ENCODE peak calls at places on chromosome 4, in nine cellular contexts. One of them, this sample, is unnamed.

GRCh38 chr4:56410247-56410646 is 23.0 kb upstream of the AASDH start:
- DNase-seq in uterus: peak; percentile 50
- DNase-seq in naive thymus-derived CD4-positive, alpha-beta T cell: no peak
- DNase-seq in cerebellum: peak; percentile 90
- DNase-seq in posterior vena cava: no peak
- DNase-seq in COLO829: peak; percentile 99
- DNase-seq in pancreas: no peak
- DNase-seq in A172: peak; percentile 84
- DNase-seq in neural crest cell: no peak
- DNase-seq in this sample: peak; percentile 99

GRCh38 chr4:120869511-120870278 is 52.8 kb downstream of the PRDM5 start:
- DNase-seq in uterus: no peak
- DNase-seq in naive thymus-derived CD4-positive, alpha-beta T cell: no peak
- DNase-seq in cerebellum: no peak
- DNase-seq in posterior vena cava: no peak
- DNase-seq in COLO829: no peak
- DNase-seq in pancreas: no peak
- DNase-seq in A172: no peak
- DNase-seq in neural crest cell: no peak
- DNase-seq in this sample: peak; percentile 14

GRCh38 chr4:76764251-76764650 is 133.7 kb downstream of the SOWAHB start:
- DNase-seq in uterus: no peak
- DNase-seq in naive thymus-derived CD4-positive, alpha-beta T cell: no peak
- DNase-seq in cerebellum: no peak
- DNase-seq in posterior vena cava: no peak
- DNase-seq in COLO829: peak; percentile 78
- DNase-seq in pancreas: no peak
- DNase-seq in A172: peak; percentile 57
- DNase-seq in neural crest cell: no peak
- DNase-seq in this sample: no peak

GRCh38 chr4:94533405-94534223 is 81.9 kb downstream of the PDLIM5 start:
- DNase-seq in uterus: no peak
- DNase-seq in naive thymus-derived CD4-positive, alpha-beta T cell: no peak
- DNase-seq in cerebellum: no peak
- DNase-seq in posterior vena cava: no peak
- DNase-seq in COLO829: no peak
- DNase-seq in pancreas: no peak
- DNase-seq in A172: no peak
- DNase-seq in neural crest cell: no peak
- DNase-seq in this sample: no peak

GRCh38 chr4:108080752-108081151 is 88.0 kb downstream of the LEF1 start:
- DNase-seq in uterus: no peak
- DNase-seq in naive thymus-derived CD4-positive, alpha-beta T cell: peak; percentile 21
- DNase-seq in cerebellum: no peak
- DNase-seq in posterior vena cava: no peak
- DNase-seq in COLO829: no peak
- DNase-seq in pancreas: no peak
- DNase-seq in A172: no peak
- DNase-seq in neural crest cell: no peak
- DNase-seq in this sample: no peak

GRCh38 chr4:82753238-82753637 is 45.4 kb downstream of the SCD5 start:
- DNase-seq in uterus: no peak
- DNase-seq in naive thymus-derived CD4-positive, alpha-beta T cell: no peak
- DNase-seq in cerebellum: no peak
- DNase-seq in posterior vena cava: no peak
- DNase-seq in COLO829: no peak
- DNase-seq in pancreas: no peak
- DNase-seq in A172: no peak
- DNase-seq in neural crest cell: no peak
- DNase-seq in this sample: no peak

GRCh38 chr4:138868562-138868961 is 147.0 kb upstream of the NOCT start:
- DNase-seq in uterus: peak; percentile 48
- DNase-seq in naive thymus-derived CD4-positive, alpha-beta T cell: no peak
- DNase-seq in cerebellum: no peak
- DNase-seq in posterior vena cava: no peak
- DNase-seq in COLO829: no peak
- DNase-seq in pancreas: no peak
- DNase-seq in A172: no peak
- DNase-seq in neural crest cell: no peak
- DNase-seq in this sample: no peak

GRCh38 chr4:19971829-19972228 is 279.9 kb upstream of the SLIT2 start:
- DNase-seq in uterus: no peak
- DNase-seq in naive thymus-derived CD4-positive, alpha-beta T cell: no peak
- DNase-seq in cerebellum: no peak
- DNase-seq in posterior vena cava: no peak
- DNase-seq in COLO829: no peak
- DNase-seq in pancreas: no peak
- DNase-seq in A172: peak; percentile 67
- DNase-seq in neural crest cell: no peak
- DNase-seq in this sample: no peak

GRCh38 chr4:2009651-2010233 is 968 bp upstream of the NELFA start:
- DNase-seq in uterus: no peak
- DNase-seq in naive thymus-derived CD4-positive, alpha-beta T cell: peak; percentile 46
- DNase-seq in cerebellum: peak; percentile 43
- DNase-seq in posterior vena cava: peak; percentile 85
- DNase-seq in COLO829: peak; percentile 58
- DNase-seq in pancreas: peak; percentile 82
- DNase-seq in A172: peak; percentile 36
- DNase-seq in neural crest cell: peak; percentile 64
- DNase-seq in this sample: peak; percentile 21

GRCh38 chr4:137253949-137254348 is 278.3 kb downstream of the PCDH18 start:
- DNase-seq in uterus: no peak
- DNase-seq in naive thymus-derived CD4-positive, alpha-beta T cell: no peak
- DNase-seq in cerebellum: no peak
- DNase-seq in posterior vena cava: no peak
- DNase-seq in COLO829: no peak
- DNase-seq in pancreas: no peak
- DNase-seq in A172: peak; percentile 8
- DNase-seq in neural crest cell: no peak
- DNase-seq in this sample: peak; percentile 22

GRCh38 chr4:36399762-36400353 is 118.4 kb downstream of the DTHD1 start:
- DNase-seq in uterus: no peak
- DNase-seq in naive thymus-derived CD4-positive, alpha-beta T cell: no peak
- DNase-seq in cerebellum: no peak
- DNase-seq in posterior vena cava: no peak
- DNase-seq in COLO829: no peak
- DNase-seq in pancreas: no peak
- DNase-seq in A172: peak; percentile 39
- DNase-seq in neural crest cell: peak; percentile 26
- DNase-seq in this sample: no peak

GRCh38 chr4:86831262-86832090 is 17.7 kb downstream of the SLC10A6 start:
- DNase-seq in uterus: peak; percentile 47
- DNase-seq in naive thymus-derived CD4-positive, alpha-beta T cell: no peak
- DNase-seq in cerebellum: no peak
- DNase-seq in posterior vena cava: no peak
- DNase-seq in COLO829: peak; percentile 45
- DNase-seq in pancreas: no peak
- DNase-seq in A172: peak; percentile 65
- DNase-seq in neural crest cell: no peak
- DNase-seq in this sample: peak; percentile 74

GRCh38 chr4:130210871-130211270 is 1114.9 kb downstream of the C4orf33 start:
- DNase-seq in uterus: no peak
- DNase-seq in naive thymus-derived CD4-positive, alpha-beta T cell: no peak
- DNase-seq in cerebellum: no peak
- DNase-seq in posterior vena cava: no peak
- DNase-seq in COLO829: peak; percentile 70
- DNase-seq in pancreas: no peak
- DNase-seq in A172: peak; percentile 73
- DNase-seq in neural crest cell: no peak
- DNase-seq in this sample: peak; percentile 79

GRCh38 chr4:180994722-180995121 is 1248.5 kb upstream of the TENM3 start:
- DNase-seq in uterus: no peak
- DNase-seq in naive thymus-derived CD4-positive, alpha-beta T cell: no peak
- DNase-seq in cerebellum: no peak
- DNase-seq in posterior vena cava: no peak
- DNase-seq in COLO829: no peak
- DNase-seq in pancreas: no peak
- DNase-seq in A172: no peak
- DNase-seq in neural crest cell: no peak
- DNase-seq in this sample: no peak

GRCh38 chr4:153188966-153189801 is 15.1 kb upstream of the TRIM2 start:
- DNase-seq in uterus: no peak
- DNase-seq in naive thymus-derived CD4-positive, alpha-beta T cell: no peak
- DNase-seq in cerebellum: no peak
- DNase-seq in posterior vena cava: no peak
- DNase-seq in COLO829: no peak
- DNase-seq in pancreas: no peak
- DNase-seq in A172: peak; percentile 45
- DNase-seq in neural crest cell: no peak
- DNase-seq in this sample: no peak